ENCODE peak calls at places on chromosomes 1 and 21, in nine cellular contexts. T is cardiac fibroblast, V is osteoblast, R is astrocyte, H is AG04449, Y is ovary, G is left lung, E is fibroblast of lung, N is OCI-LY7. M is an unnamed sample.

GRCh38 chr21:26140185-26140584 is 30.4 kb downstream of the APP start:
- DNase-seq in T (peak), V (peak), R (peak), H (peak), Y (no peak), G (peak), E (peak), N (no peak), M (peak)

GRCh38 chr1:28553229-28553930 is 495 bp downstream of the TRNAU1AP start:
- DNase-seq in T (peak), V (peak), R (peak), H (no peak), Y (peak), G (peak), E (peak), N (peak), M (peak)

GRCh38 chr1:219387211-219387610 is 213.5 kb downstream of the LYPLAL1 start:
- DNase-seq in T (no peak), V (no peak), R (no peak), H (no peak), Y (no peak), G (no peak), E (no peak), N (no peak), M (no peak)

GRCh38 chr1:41500378-41500777 is 15.9 kb upstream of the EDN2 start:
- DNase-seq in T (no peak), V (peak), R (no peak), H (no peak), Y (no peak), G (peak), E (no peak), N (no peak), M (peak)

GRCh38 chr1:55337801-55338447 is 122.8 kb upstream of the USP24 start:
- DNase-seq in T (peak), V (peak), R (peak), H (peak), Y (no peak), G (no peak), E (peak), N (peak), M (peak)

GRCh38 chr21:40143822-40144525 is 276.7 kb downstream of the PCP4 start:
- DNase-seq in T (peak), V (peak), R (peak), H (no peak), Y (peak), G (no peak), E (peak), N (peak), M (peak)

GRCh38 chr1:91876040-91876470 is 9.9 kb downstream of the TGFBR3 start:
- DNase-seq in T (no peak), V (peak), R (no peak), H (no peak), Y (no peak), G (no peak), E (no peak), N (no peak), M (no peak)

GRCh38 chr1:67100833-67101232 is 33.9 kb downstream of the C1orf141 start:
- DNase-seq in T (no peak), V (peak), R (no peak), H (no peak), Y (no peak), G (no peak), E (peak), N (no peak), M (no peak)

GRCh38 chr1:33188572-33189275 is 6.9 kb upstream of the TRIM62 start:
- DNase-seq in T (peak), V (no peak), R (peak), H (no peak), Y (no peak), G (no peak), E (no peak), N (no peak), M (peak)

GRCh38 chr21:24045775-24046215 is 1561.5 kb downstream of the MRPL39 start:
- DNase-seq in T (peak), V (no peak), R (peak), H (peak), Y (peak), G (peak), E (peak), N (no peak), M (no peak)

GRCh38 chr1:110890474-110891196 is 17.7 kb downstream of the CD53 start:
- DNase-seq in T (no peak), V (no peak), R (no peak), H (no peak), Y (no peak), G (no peak), E (no peak), N (no peak), M (no peak)

GRCh38 chr1:209751627-209752231 is 4.1 kb upstream of the TRAF3IP3 start:
- DNase-seq in T (no peak), V (no peak), R (no peak), H (no peak), Y (no peak), G (no peak), E (no peak), N (no peak), M (no peak)

GRCh38 chr1:189992856-189993255 is 484.8 kb downstream of the BRINP3 start:
- DNase-seq in T (no peak), V (peak), R (no peak), H (no peak), Y (no peak), G (no peak), E (no peak), N (no peak), M (no peak)

GRCh38 chr1:48242126-48242736 is 19.7 kb downstream of the SLC5A9 start:
- DNase-seq in T (no peak), V (no peak), R (no peak), H (no peak), Y (no peak), G (no peak), E (no peak), N (no peak), M (no peak)

GRCh38 chr1:89692601-89693503 is 59.9 kb downstream of the LRRC8C start:
- DNase-seq in T (peak), V (no peak), R (no peak), H (no peak), Y (no peak), G (no peak), E (no peak), N (peak), M (no peak)

GRCh38 chr1:58576727-58577675 is at the start of gene TACSTD2:
- DNase-seq in T (no peak), V (peak), R (no peak), H (no peak), Y (no peak), G (peak), E (no peak), N (no peak), M (no peak)

GRCh38 chr1:7432896-7433380 is 338.2 kb upstream of the VAMP3 start:
- DNase-seq in T (no peak), V (peak), R (no peak), H (no peak), Y (no peak), G (no peak), E (no peak), N (no peak), M (no peak)

GRCh38 chr1:161287482-161288054 is 22.2 kb downstream of the MPZ start:
- DNase-seq in T (no peak), V (peak), R (no peak), H (no peak), Y (no peak), G (no peak), E (no peak), N (no peak), M (no peak)

GRCh38 chr1:218827486-218827885 is 346.2 kb upstream of the LYPLAL1 start:
- DNase-seq in T (no peak), V (no peak), R (no peak), H (no peak), Y (no peak), G (no peak), E (no peak), N (no peak), M (no peak)

GRCh38 chr1:27525296-27526271 is 35.6 kb upstream of the WASF2 start:
- DNase-seq in T (peak), V (peak), R (no peak), H (no peak), Y (peak), G (peak), E (peak), N (peak), M (no peak)

GRCh38 chr1:232704694-232705680 is 75.1 kb upstream of the SIPA1L2 start:
- DNase-seq in T (peak), V (peak), R (peak), H (peak), Y (no peak), G (no peak), E (peak), N (no peak), M (peak)

GRCh38 chr1:55214903-55215193 is 316 bp downstream of the USP24 start:
- DNase-seq in T (no peak), V (peak), R (peak), H (no peak), Y (no peak), G (peak), E (peak), N (no peak), M (peak)

GRCh38 chr1:30810416-30811105 is 53.0 kb upstream of the LAPTM5 start:
- DNase-seq in T (no peak), V (peak), R (no peak), H (no peak), Y (no peak), G (no peak), E (no peak), N (no peak), M (no peak)

GRCh38 chr1:40980453-40981121 is 1.1 kb downstream of the CTPS1 start:
- DNase-seq in T (peak), V (no peak), R (no peak), H (no peak), Y (no peak), G (no peak), E (no peak), N (peak), M (no peak)

GRCh38 chr1:64495878-64496277 is 25.9 kb downstream of the CACHD1 start:
- DNase-seq in T (no peak), V (no peak), R (no peak), H (no peak), Y (no peak), G (no peak), E (no peak), N (no peak), M (no peak)

GRCh38 chr1:10530281-10530740 is 55.6 kb downstream of the PEX14 start:
- DNase-seq in T (no peak), V (peak), R (peak), H (no peak), Y (peak), G (peak), E (peak), N (no peak), M (peak)

GRCh38 chr1:212630159-212630900 is 21.8 kb downstream of the ATF3 start:
- DNase-seq in T (peak), V (peak), R (no peak), H (no peak), Y (peak), G (peak), E (peak), N (peak), M (peak)

GRCh38 chr1:228044961-228045360 is 37.5 kb upstream of the ARF1 start:
- DNase-seq in T (no peak), V (peak), R (no peak), H (no peak), Y (no peak), G (peak), E (no peak), N (no peak), M (no peak)

DNA sequence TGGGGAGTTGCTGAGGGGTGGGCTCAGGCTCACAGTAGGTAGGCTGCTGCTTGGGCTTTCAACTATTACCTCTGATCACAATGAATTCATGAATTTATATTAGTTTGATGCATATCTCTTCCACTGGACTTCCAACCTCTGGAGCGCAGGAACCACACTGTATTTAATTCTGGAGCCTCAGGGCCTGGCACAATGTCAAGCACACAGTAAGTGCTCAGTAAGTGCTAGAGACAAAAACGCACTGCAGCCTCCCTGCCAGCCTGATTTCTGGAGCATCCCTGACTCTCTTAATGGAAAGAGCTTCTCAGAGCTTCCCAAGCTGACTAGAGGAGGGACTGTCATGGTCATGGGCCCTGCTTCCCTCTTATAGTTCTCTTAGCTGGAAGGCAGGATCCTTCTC is 33.8 kb downstream of the NUAK2 start:
- DNase-seq in T (no peak), V (no peak), R (no peak), H (no peak), Y (no peak), G (no peak), E (no peak), N (no peak), M (no peak)
- H3K4me3 ChIP-seq in T (no peak), V (no peak), R (no peak), H (no peak), Y (no peak), G (no peak), E (no peak), N (peak), M (no peak)

GRCh38 chr1:183424691-183425090 is 6.5 kb upstream of the NMNAT2 start:
- DNase-seq in T (no peak), V (no peak), R (no peak), H (no peak), Y (no peak), G (no peak), E (no peak), N (no peak), M (no peak)
- TF ChIP-seq CTCF in T (no peak), V (no peak), R (no peak), H (no peak), Y (no peak), G (no peak), E (no peak), N (no peak), M (no peak)

DNA sequence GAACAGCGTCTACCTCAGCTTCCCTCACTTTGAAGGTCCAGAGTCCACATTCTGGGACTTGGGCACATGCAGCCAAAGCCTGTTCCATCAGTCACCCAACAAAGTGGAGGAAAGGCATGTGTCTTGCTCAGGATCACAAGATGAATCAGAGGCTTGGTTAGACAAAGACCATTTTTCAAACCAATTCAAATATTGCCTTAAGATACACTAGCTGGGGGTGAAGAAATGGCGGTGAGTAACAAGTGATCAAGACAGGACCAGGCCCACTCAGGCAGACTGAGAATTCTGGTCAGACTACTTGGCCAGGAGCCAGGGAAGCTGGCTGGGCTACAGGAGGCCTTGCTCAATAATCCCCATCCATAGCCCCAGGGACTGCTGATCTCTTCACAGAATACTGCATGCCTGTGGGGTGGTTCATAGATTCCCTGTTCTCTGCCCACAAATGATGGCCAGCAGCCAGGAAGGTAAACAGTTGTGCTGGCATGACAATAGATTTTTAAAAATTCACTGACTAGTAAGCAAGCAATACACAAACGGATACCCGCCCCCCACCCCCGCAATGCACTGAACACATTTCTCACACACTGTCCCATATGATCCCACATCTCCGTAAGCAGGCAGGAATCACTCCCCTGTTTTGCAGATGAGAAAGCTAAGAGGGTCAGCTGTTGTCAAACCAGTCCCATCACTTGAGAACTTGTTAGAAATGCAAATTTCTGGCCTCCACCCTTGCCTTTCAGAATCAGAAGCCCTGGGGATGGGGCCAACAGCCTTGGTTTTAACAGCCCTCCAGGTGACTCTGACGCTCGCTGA is 27.2 kb downstream of the ERI3 start:
- DNase-seq in T (peak), V (peak), R (peak), H (peak), Y (peak), G (peak), E (peak), N (no peak), M (peak)
- H3K4me3 ChIP-seq in T (no peak), V (no peak), R (no peak), H (peak), Y (no peak), G (no peak), E (no peak), N (no peak), M (no peak)

DNA sequence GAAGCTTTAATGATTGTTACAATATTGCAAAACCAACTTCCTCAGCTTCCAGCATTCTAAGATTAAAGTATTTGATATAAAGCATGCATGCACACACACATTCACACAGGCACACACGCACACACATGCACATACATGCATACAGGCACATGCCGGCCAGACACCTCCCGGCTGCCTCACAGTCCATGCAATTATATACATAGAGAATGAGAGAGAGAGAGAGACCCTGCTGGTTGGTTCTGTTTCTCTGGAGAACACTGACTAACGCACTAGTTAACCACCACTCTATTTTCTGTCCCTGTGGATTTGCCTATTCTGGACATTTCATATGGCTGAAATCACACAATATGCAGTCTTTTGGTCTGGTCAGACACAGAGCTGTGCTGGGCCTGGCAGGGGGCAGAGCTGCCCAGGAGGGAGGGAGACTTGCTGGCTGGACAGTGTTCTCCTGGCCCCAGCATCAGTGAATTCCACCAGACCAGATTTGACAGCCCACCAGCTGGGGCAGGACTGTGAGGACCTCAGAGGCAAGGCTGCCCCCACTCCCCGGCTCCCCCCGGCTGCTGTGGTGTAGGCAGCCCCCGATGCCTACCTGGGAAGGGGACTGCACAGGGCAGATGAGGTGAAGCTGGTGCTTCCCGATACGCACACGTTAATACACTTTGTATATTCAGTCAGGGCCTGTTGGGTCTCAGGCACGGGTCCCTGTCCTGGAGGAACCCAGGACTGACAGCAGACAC is 152.2 kb downstream of the NPHP4 start:
- DNase-seq in T (no peak), V (peak), R (no peak), H (no peak), Y (no peak), G (no peak), E (no peak), N (no peak), M (no peak)
- TF ChIP-seq CTCF in T (no peak), V (no peak), R (no peak), H (no peak), Y (no peak), G (no peak), E (no peak), N (no peak), M (no peak)